ENCODE peak calls at places on chromosomes 13 and 19, in seven cellular contexts. One of them, this sample, is unnamed.

GRCh38 chr19:2249880-2250764 is 999 bp downstream of the AMH start:
- DNase-seq in trophoblast cell: no peak
- DNase-seq in mesendoderm: no peak
- DNase-seq in IMR-90: no peak
- DNase-seq in neuronal stem cell: no peak
- DNase-seq in mesenchymal stem cell: no peak
- DNase-seq in H1: peak; percentile 67
- DNase-seq in this sample: no peak

GRCh38 chr19:2695288-2695866 is 7.1 kb downstream of the GNG7 start:
- DNase-seq in trophoblast cell: no peak
- DNase-seq in mesendoderm: no peak
- DNase-seq in IMR-90: no peak
- DNase-seq in neuronal stem cell: no peak
- DNase-seq in mesenchymal stem cell: no peak
- DNase-seq in H1: no peak
- DNase-seq in this sample: no peak

GRCh38 chr13:110957181-110957884 is 42.5 kb upstream of the ANKRD10 start:
- DNase-seq in trophoblast cell: peak; percentile 67
- DNase-seq in mesendoderm: peak; percentile 58
- DNase-seq in IMR-90: peak; percentile 16
- DNase-seq in neuronal stem cell: no peak
- DNase-seq in mesenchymal stem cell: no peak
- DNase-seq in H1: peak; percentile 72
- DNase-seq in this sample: no peak

GRCh38 chr13:110138009-110138699 is 168.8 kb downstream of the COL4A1 start:
- DNase-seq in trophoblast cell: peak; percentile 98
- DNase-seq in mesendoderm: peak; percentile 77
- DNase-seq in IMR-90: peak; percentile 79
- DNase-seq in neuronal stem cell: no peak
- DNase-seq in mesenchymal stem cell: peak; percentile 89
- DNase-seq in H1: no peak
- DNase-seq in this sample: peak; percentile 65

GRCh38 chr19:23409392-23410048 is 14.2 kb upstream of the ZNF91 start:
- DNase-seq in trophoblast cell: no peak
- DNase-seq in mesendoderm: no peak
- DNase-seq in IMR-90: no peak
- DNase-seq in neuronal stem cell: no peak
- DNase-seq in mesenchymal stem cell: no peak
- DNase-seq in H1: no peak
- DNase-seq in this sample: no peak

GRCh38 chr19:37654833-37655688 is at the start of gene ZFP30:
- DNase-seq in trophoblast cell: peak; percentile 85
- DNase-seq in mesendoderm: peak; percentile 89
- DNase-seq in IMR-90: peak; percentile 81
- DNase-seq in neuronal stem cell: peak; percentile 89
- DNase-seq in mesenchymal stem cell: peak; percentile 91
- DNase-seq in H1: peak; percentile 85
- DNase-seq in this sample: peak; percentile 76

GRCh38 chr13:39451301-39451700 is 151.7 kb downstream of the LHFPL6 start:
- DNase-seq in trophoblast cell: no peak
- DNase-seq in mesendoderm: no peak
- DNase-seq in IMR-90: peak; percentile 16
- DNase-seq in neuronal stem cell: no peak
- DNase-seq in mesenchymal stem cell: peak; percentile 37
- DNase-seq in H1: no peak
- DNase-seq in this sample: no peak

GRCh38 chr13:45441633-45442032 is 23.1 kb upstream of the COG3 start:
- DNase-seq in trophoblast cell: no peak
- DNase-seq in mesendoderm: no peak
- DNase-seq in IMR-90: peak; percentile 10
- DNase-seq in neuronal stem cell: no peak
- DNase-seq in mesenchymal stem cell: peak; percentile 41
- DNase-seq in H1: no peak
- DNase-seq in this sample: no peak

GRCh38 chr13:113599396-113599795 is 14.8 kb downstream of the TFDP1 start:
- DNase-seq in trophoblast cell: no peak
- DNase-seq in mesendoderm: no peak
- DNase-seq in IMR-90: no peak
- DNase-seq in neuronal stem cell: no peak
- DNase-seq in mesenchymal stem cell: no peak
- DNase-seq in H1: no peak
- DNase-seq in this sample: peak; percentile 12

GRCh38 chr13:32019612-32020233 is 11.9 kb upstream of the FRY start:
- DNase-seq in trophoblast cell: peak; percentile 58
- DNase-seq in mesendoderm: peak; percentile 82
- DNase-seq in IMR-90: peak; percentile 81
- DNase-seq in neuronal stem cell: peak; percentile 43
- DNase-seq in mesenchymal stem cell: peak; percentile 71
- DNase-seq in H1: no peak
- DNase-seq in this sample: peak; percentile 59

GRCh38 chr19:35734273-35734672 is 8.0 kb downstream of the IGFLR1 start:
- DNase-seq in trophoblast cell: no peak
- DNase-seq in mesendoderm: no peak
- DNase-seq in IMR-90: no peak
- DNase-seq in neuronal stem cell: no peak
- DNase-seq in mesenchymal stem cell: no peak
- DNase-seq in H1: no peak
- DNase-seq in this sample: no peak

GRCh38 chr19:1658446-1659433 is 6.3 kb upstream of the TCF3 start:
- DNase-seq in trophoblast cell: no peak
- DNase-seq in mesendoderm: no peak
- DNase-seq in IMR-90: no peak
- DNase-seq in neuronal stem cell: no peak
- DNase-seq in mesenchymal stem cell: no peak
- DNase-seq in H1: no peak
- DNase-seq in this sample: peak; percentile 26

GRCh38 chr13:76336889-76337844 is 549.0 kb downstream of the KCTD12 start:
- DNase-seq in trophoblast cell: no peak
- DNase-seq in mesendoderm: no peak
- DNase-seq in IMR-90: no peak
- DNase-seq in neuronal stem cell: no peak
- DNase-seq in mesenchymal stem cell: peak; percentile 14
- DNase-seq in H1: no peak
- DNase-seq in this sample: no peak

GRCh38 chr19:2333027-2333806 is 4.7 kb downstream of the SPPL2B start:
- DNase-seq in trophoblast cell: peak; percentile 55
- DNase-seq in mesendoderm: no peak
- DNase-seq in IMR-90: no peak
- DNase-seq in neuronal stem cell: no peak
- DNase-seq in mesenchymal stem cell: no peak
- DNase-seq in H1: peak; percentile 48
- DNase-seq in this sample: no peak

GRCh38 chr19:9039728-9040127 is 29.5 kb upstream of the MUC16 start:
- DNase-seq in trophoblast cell: peak; percentile 19
- DNase-seq in mesendoderm: no peak
- DNase-seq in IMR-90: no peak
- DNase-seq in neuronal stem cell: no peak
- DNase-seq in mesenchymal stem cell: no peak
- DNase-seq in H1: no peak
- DNase-seq in this sample: no peak

GRCh38 chr19:18593367-18594095 is 4.9 kb downstream of the REX1BD start:
- DNase-seq in trophoblast cell: no peak
- DNase-seq in mesendoderm: peak; percentile 81
- DNase-seq in IMR-90: no peak
- DNase-seq in neuronal stem cell: no peak
- DNase-seq in mesenchymal stem cell: no peak
- DNase-seq in H1: no peak
- DNase-seq in this sample: peak; percentile 78

GRCh38 chr19:18591735-18592385 is 3.3 kb downstream of the REX1BD start:
- DNase-seq in trophoblast cell: no peak
- DNase-seq in mesendoderm: no peak
- DNase-seq in IMR-90: no peak
- DNase-seq in neuronal stem cell: no peak
- DNase-seq in mesenchymal stem cell: no peak
- DNase-seq in H1: no peak
- DNase-seq in this sample: no peak

GRCh38 chr19:18594824-18595373 is 6.3 kb downstream of the REX1BD start:
- DNase-seq in trophoblast cell: no peak
- DNase-seq in mesendoderm: no peak
- DNase-seq in IMR-90: no peak
- DNase-seq in neuronal stem cell: no peak
- DNase-seq in mesenchymal stem cell: no peak
- DNase-seq in H1: peak; percentile 58
- DNase-seq in this sample: no peak

GRCh38 chr19:18596752-18597157 is 8.2 kb downstream of the REX1BD start:
- DNase-seq in trophoblast cell: peak; percentile 57
- DNase-seq in mesendoderm: peak; percentile 63
- DNase-seq in IMR-90: no peak
- DNase-seq in neuronal stem cell: no peak
- DNase-seq in mesenchymal stem cell: no peak
- DNase-seq in H1: peak; percentile 91
- DNase-seq in this sample: peak; percentile 92

GRCh38 chr19:18594096-18594823 is 5.7 kb downstream of the REX1BD start:
- DNase-seq in trophoblast cell: peak; percentile 80
- DNase-seq in mesendoderm: peak; percentile 87
- DNase-seq in IMR-90: peak; percentile 76
- DNase-seq in neuronal stem cell: peak; percentile 82
- DNase-seq in mesenchymal stem cell: peak; percentile 81
- DNase-seq in H1: peak; percentile 90
- DNase-seq in this sample: peak; percentile 83
- H3K18ac ChIP-seq in trophoblast cell: no peak overlapping the region
- H3K18ac ChIP-seq in mesendoderm: peak overlapping the region; percentile 83
- H3K18ac ChIP-seq in IMR-90: no peak overlapping the region
- H3K18ac ChIP-seq in neuronal stem cell: peak overlapping the region; percentile 95
- H3K18ac ChIP-seq in mesenchymal stem cell: no peak overlapping the region
- H3K18ac ChIP-seq in H1: peak overlapping the region; percentile 95
- H3K18ac ChIP-seq in this sample: peak overlapping the region; percentile 80

GRCh38 chr13:50094615-50095293 is 79.5 kb downstream of the KCNRG start:
- DNase-seq in trophoblast cell: peak; percentile 52
- DNase-seq in mesendoderm: no peak
- DNase-seq in IMR-90: peak; percentile 29
- DNase-seq in neuronal stem cell: no peak
- DNase-seq in mesenchymal stem cell: no peak
- DNase-seq in H1: no peak
- DNase-seq in this sample: no peak
- H3K18ac ChIP-seq in trophoblast cell: no peak overlapping the region
- H3K18ac ChIP-seq in mesendoderm: no peak overlapping the region
- H3K18ac ChIP-seq in IMR-90: no peak overlapping the region
- H3K18ac ChIP-seq in neuronal stem cell: no peak overlapping the region
- H3K18ac ChIP-seq in mesenchymal stem cell: no peak overlapping the region
- H3K18ac ChIP-seq in H1: no peak overlapping the region
- H3K18ac ChIP-seq in this sample: no peak overlapping the region

GRCh38 chr19:5881543-5882299 is 11.4 kb upstream of the FUT5 start:
- DNase-seq in trophoblast cell: no peak
- DNase-seq in mesendoderm: no peak
- DNase-seq in IMR-90: no peak
- DNase-seq in neuronal stem cell: no peak
- DNase-seq in mesenchymal stem cell: no peak
- DNase-seq in H1: no peak
- DNase-seq in this sample: no peak
- H3K18ac ChIP-seq in trophoblast cell: no peak overlapping the region
- H3K18ac ChIP-seq in mesendoderm: no peak overlapping the region
- H3K18ac ChIP-seq in IMR-90: no peak overlapping the region
- H3K18ac ChIP-seq in neuronal stem cell: peak overlapping the region; percentile 17
- H3K18ac ChIP-seq in mesenchymal stem cell: peak overlapping the region; percentile 37
- H3K18ac ChIP-seq in H1: no peak overlapping the region
- H3K18ac ChIP-seq in this sample: no peak overlapping the region

GRCh38 chr13:48945626-48946025 is 30.1 kb upstream of the FNDC3A start:
- DNase-seq in trophoblast cell: no peak
- DNase-seq in mesendoderm: no peak
- DNase-seq in IMR-90: no peak
- DNase-seq in neuronal stem cell: no peak
- DNase-seq in mesenchymal stem cell: no peak
- DNase-seq in H1: no peak
- DNase-seq in this sample: no peak
- H3K18ac ChIP-seq in trophoblast cell: no peak overlapping the region
- H3K18ac ChIP-seq in mesendoderm: no peak overlapping the region
- H3K18ac ChIP-seq in IMR-90: no peak overlapping the region
- H3K18ac ChIP-seq in neuronal stem cell: no peak overlapping the region
- H3K18ac ChIP-seq in mesenchymal stem cell: no peak overlapping the region
- H3K18ac ChIP-seq in H1: no peak overlapping the region
- H3K18ac ChIP-seq in this sample: no peak overlapping the region

GRCh38 chr13:80215368-80215767 is 125.6 kb downstream of the SPRY2 start:
- DNase-seq in trophoblast cell: peak; percentile 63
- DNase-seq in mesendoderm: no peak
- DNase-seq in IMR-90: peak; percentile 87
- DNase-seq in neuronal stem cell: no peak
- DNase-seq in mesenchymal stem cell: peak; percentile 45
- DNase-seq in H1: no peak
- DNase-seq in this sample: no peak

GRCh38 chr13:80214521-80214941 is 126.4 kb downstream of the SPRY2 start:
- DNase-seq in trophoblast cell: no peak
- DNase-seq in mesendoderm: peak; percentile 87
- DNase-seq in IMR-90: peak; percentile 59
- DNase-seq in neuronal stem cell: no peak
- DNase-seq in mesenchymal stem cell: peak; percentile 54
- DNase-seq in H1: no peak
- DNase-seq in this sample: no peak

GRCh38 chr13:80211573-80211972 is 129.4 kb downstream of the SPRY2 start:
- DNase-seq in trophoblast cell: no peak
- DNase-seq in mesendoderm: no peak
- DNase-seq in IMR-90: no peak
- DNase-seq in neuronal stem cell: no peak
- DNase-seq in mesenchymal stem cell: no peak
- DNase-seq in H1: no peak
- DNase-seq in this sample: no peak

GRCh38 chr13:80214050-80214449 is 126.9 kb downstream of the SPRY2 start:
- DNase-seq in trophoblast cell: no peak
- DNase-seq in mesendoderm: no peak
- DNase-seq in IMR-90: no peak
- DNase-seq in neuronal stem cell: no peak
- DNase-seq in mesenchymal stem cell: no peak
- DNase-seq in H1: no peak
- DNase-seq in this sample: no peak

GRCh38 chr13:80213201-80213600 is 127.7 kb downstream of the SPRY2 start:
- DNase-seq in trophoblast cell: no peak
- DNase-seq in mesendoderm: no peak
- DNase-seq in IMR-90: no peak
- DNase-seq in neuronal stem cell: no peak
- DNase-seq in mesenchymal stem cell: no peak
- DNase-seq in H1: no peak
- DNase-seq in this sample: no peak
- H3K18ac ChIP-seq in trophoblast cell: peak overlapping the region; percentile 4
- H3K18ac ChIP-seq in mesendoderm: peak overlapping the region; percentile 70
- H3K18ac ChIP-seq in IMR-90: no peak overlapping the region
- H3K18ac ChIP-seq in neuronal stem cell: peak overlapping the region; percentile 64
- H3K18ac ChIP-seq in mesenchymal stem cell: peak overlapping the region; percentile 68
- H3K18ac ChIP-seq in H1: no peak overlapping the region
- H3K18ac ChIP-seq in this sample: no peak overlapping the region

DNA sequence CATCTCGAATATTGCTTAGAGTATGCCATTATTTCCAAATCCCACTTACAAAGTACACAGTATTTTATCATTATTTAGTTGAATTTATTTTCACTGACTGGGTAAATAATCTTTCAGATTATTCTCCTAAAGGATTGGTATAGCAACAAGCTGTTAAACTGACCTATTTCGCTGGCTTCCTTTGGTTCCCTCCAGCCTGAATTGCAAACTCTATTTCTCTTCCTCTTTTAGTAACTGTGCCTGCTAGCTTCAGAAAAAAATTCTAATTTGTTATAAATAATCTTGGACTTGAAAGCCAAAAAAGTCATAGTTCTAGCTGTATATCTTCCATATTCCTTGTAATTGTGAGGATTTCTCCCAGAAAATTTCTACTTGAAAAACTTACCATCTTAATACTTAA is 15.0 kb upstream of the CCNA1 start:
- DNase-seq in trophoblast cell: no peak
- DNase-seq in mesendoderm: no peak
- DNase-seq in IMR-90: no peak
- DNase-seq in neuronal stem cell: no peak
- DNase-seq in mesenchymal stem cell: no peak
- DNase-seq in H1: no peak
- DNase-seq in this sample: no peak
- H3K18ac ChIP-seq in trophoblast cell: no peak overlapping the region
- H3K18ac ChIP-seq in mesendoderm: no peak overlapping the region
- H3K18ac ChIP-seq in IMR-90: no peak overlapping the region
- H3K18ac ChIP-seq in neuronal stem cell: no peak overlapping the region
- H3K18ac ChIP-seq in mesenchymal stem cell: no peak overlapping the region
- H3K18ac ChIP-seq in H1: no peak overlapping the region
- H3K18ac ChIP-seq in this sample: no peak overlapping the region

This sample was measured in H9.